ENCODE peak calls at places on chromosome 12, in four cellular contexts. Y is left ventricle myocardium inferior, H is neural progenitor cell, G is keratinocyte. M is an unnamed sample. For H3K36me3 and H3K27me3, the result is how much of the 10 kb centered on the place peaks cover.

GRCh38 chr12:94644141-94644575 is 6.2 kb downstream of the TMCC3 start:
- DNase-seq in G (no peak), H (no peak), Y (no peak), M (no peak)

GRCh38 chr12:25557830-25558436 is 4.8 kb upstream of the LMNTD1 start:
- DNase-seq in G (no peak), H (peak), Y (no peak), M (peak)

GRCh38 chr12:122687091-122687490 is 16.1 kb downstream of the HCAR2 start:
- DNase-seq in H (no peak), Y (no peak), G (no peak), M (no peak)

GRCh38 chr12:90235642-90236041 is 527.0 kb upstream of the ATP2B1 start:
- DNase-seq in G (peak), Y (no peak), H (no peak), M (no peak)

GRCh38 chr12:54601841-54602240 is 13.4 kb upstream of the PPP1R1A start:
- DNase-seq in G (no peak), Y (no peak), H (no peak), M (no peak)

GRCh38 chr12:30822385-30823139 is 67.8 kb upstream of the CAPRIN2 start:
- DNase-seq in Y (peak), G (no peak), H (peak), M (peak)

GRCh38 chr12:94954029-94954685 is 49.3 kb downstream of the NDUFA12 start:
- DNase-seq in Y (no peak), G (peak), H (no peak), M (peak)

GRCh38 chr12:103908877-103909276 is 21.3 kb upstream of the HSP90B1 start:
- DNase-seq in H (no peak), Y (no peak), G (no peak), M (peak)

GRCh38 chr12:88471641-88472040 is 108.6 kb downstream of the KITLG start:
- DNase-seq in H (peak), Y (no peak), G (no peak), M (no peak)

GRCh38 chr12:33180921-33181320 is 258.7 kb downstream of the SYT10 start:
- DNase-seq in Y (no peak), H (no peak), G (no peak), M (no peak)

GRCh38 chr12:25677180-25677937 is 124.3 kb upstream of the LMNTD1 start:
- DNase-seq in G (no peak), Y (no peak), H (no peak), M (no peak)

GRCh38 chr12:46343122-46343852 is 29.3 kb downstream of the SLC38A2 start:
- DNase-seq in G (no peak), Y (no peak), H (no peak), M (no peak)

GRCh38 chr12:41485203-41485602 is 297.1 kb downstream of the PDZRN4 start:
- DNase-seq in H (no peak), Y (no peak), G (no peak), M (no peak)

GRCh38 chr12:132899033-132899432 is 11.6 kb upstream of the CHFR start:
- DNase-seq in G (no peak), H (no peak), Y (no peak), M (no peak)

GRCh38 chr12:76123301-76124212 is 39.1 kb upstream of the NAP1L1 start:
- DNase-seq in G (no peak), H (peak), Y (no peak), M (no peak)

GRCh38 chr12:67772276-67773169 is 124.0 kb downstream of the DYRK2 start:
- DNase-seq in Y (no peak), H (peak), G (no peak), M (peak)

GRCh38 chr12:47975036-47975620 is 11.7 kb downstream of the TMEM106C start:
- DNase-seq in Y (no peak), G (no peak), H (no peak), M (no peak)

GRCh38 chr12:108699955-108700563 is 31.3 kb downstream of the CORO1C start:
- DNase-seq in G (no peak), Y (no peak), H (no peak), M (no peak)

GRCh38 chr12:51773145-51773869 is 75.2 kb downstream of the FIGNL2 start:
- DNase-seq in H (no peak), Y (no peak), G (peak), M (peak)

GRCh38 chr12:68319988-68320623 is 12.1 kb downstream of the MDM1 start:
- DNase-seq in Y (peak), H (no peak), G (no peak), M (peak)

GRCh38 chr12:5318874-5319273 is 113.0 kb upstream of the NTF3 start:
- DNase-seq in H (no peak), G (peak), Y (no peak), M (no peak)

GRCh38 chr12:75260316-75260715 is 50.7 kb upstream of the KCNC2 start:
- DNase-seq in H (no peak), G (no peak), Y (no peak), M (no peak)

GRCh38 chr12:84201976-84202375 is 710.6 kb downstream of the SLC6A15 start:
- DNase-seq in G (no peak), H (no peak), Y (no peak), M (no peak)

GRCh38 chr12:66242261-66242760 is 53.3 kb downstream of the IRAK3 start:
- DNase-seq in H (no peak), Y (no peak), G (no peak), M (no peak)

GRCh38 chr12:101908395-101908794 is 31.0 kb downstream of the DRAM1 start:
- DNase-seq in Y (no peak), G (no peak), H (no peak), M (no peak)

GRCh38 chr12:6927379-6927991 is at the start of gene ATN1:
- DNase-seq in H (peak), Y (peak), G (no peak), M (peak)

GRCh38 chr12:12975322-12976077 is 23.5 kb upstream of the GPRC5D start:
- DNase-seq in G (no peak), H (peak), Y (no peak), M (peak)

GRCh38 chr12:93572712-93573551 is 457 bp downstream of the SOCS2 start:
- DNase-seq in H (peak), Y (peak), G (no peak), M (peak)

GRCh38 chr12:117718559-117718958 is 250.2 kb downstream of the KSR2 start:
- DNase-seq in Y (no peak), H (no peak), G (no peak), M (peak)

GRCh38 chr12:27163048-27163715 is 80.8 kb upstream of the C12orf71 start:
- DNase-seq in Y (no peak), G (no peak), H (no peak), M (no peak)

GRCh38 chr12:31728289-31728916 is 418 bp downstream of the AMN1 start:
- DNase-seq in H (no peak), G (no peak), Y (no peak), M (no peak)

GRCh38 chr12:131752457-131752856 is 41.6 kb downstream of the SFSWAP start:
- DNase-seq in Y (no peak), H (peak), G (no peak), M (no peak)
- H3K36me3 ChIP-seq in Y (half or more), H (under half), G (under half), M (under half)

GRCh38 chr12:110794623-110795280 is 52.0 kb upstream of the CCDC63 start:
- DNase-seq in Y (peak), G (no peak), H (no peak), M (no peak)
- H3K27me3 ChIP-seq in Y (under half), G (under half), H (under half), M (under half)

GRCh38 chr12:105330283-105330937 is at the start of gene C12orf75:
- DNase-seq in H (peak), G (no peak), Y (peak), M (peak)

GRCh38 chr12:105329926-105330282 is 587 bp upstream of the C12orf75 start:
- DNase-seq in G (no peak), H (no peak), Y (no peak), M (no peak)

GRCh38 chr12:105332925-105333324 is 2.4 kb downstream of the C12orf75 start:
- DNase-seq in G (no peak), Y (no peak), H (no peak), M (no peak)

GRCh38 chr12:105330938-105331804 is 680 bp downstream of the C12orf75 start:
- DNase-seq in G (no peak), Y (no peak), H (peak), M (no peak)

GRCh38 chr12:105331805-105332251 is 1.3 kb downstream of the C12orf75 start:
- DNase-seq in H (peak), Y (no peak), G (no peak), M (no peak)
- H3K27ac ChIP-seq in H (no peak), Y (no peak), G (peak), M (no peak)

GRCh38 chr12:40336573-40337199 is 111.9 kb downstream of the LRRK2 start:
- DNase-seq in H (no peak), G (no peak), Y (no peak), M (peak)

GRCh38 chr12:40327506-40327905 is 102.7 kb downstream of the LRRK2 start:
- DNase-seq in G (no peak), Y (no peak), H (no peak), M (no peak)

GRCh38 chr12:40330180-40330579 is 105.4 kb downstream of the LRRK2 start:
- DNase-seq in G (no peak), H (no peak), Y (no peak), M (no peak)

DNA sequence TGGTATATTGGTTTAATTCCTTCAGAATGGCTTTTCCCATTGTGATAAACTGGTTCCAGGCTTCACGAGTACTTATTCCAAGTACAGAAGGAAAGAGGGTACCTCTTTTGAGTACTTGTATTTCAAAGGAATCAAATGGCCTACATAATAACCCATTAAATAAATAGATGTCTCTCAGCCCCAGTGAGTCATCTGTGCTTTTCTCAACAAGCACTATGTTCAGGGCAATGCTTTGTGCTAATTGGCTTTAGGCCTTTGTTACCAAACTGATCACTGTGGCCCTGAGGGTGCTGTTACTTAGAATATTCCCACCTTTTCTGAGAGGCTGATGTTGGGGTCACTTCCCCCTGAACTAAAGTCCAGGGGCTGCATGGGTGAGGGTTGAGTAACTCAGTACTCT is 107.1 kb downstream of the LRRK2 start:
- DNase-seq in Y (no peak), H (no peak), G (no peak), M (no peak)
- H3K36me3 ChIP-seq in Y (half or more), H (under half), G (under half), M (under half)

GRCh38 chr12:131610891-131611290 is 100.0 kb upstream of the SFSWAP start:
- DNase-seq in H (no peak), G (no peak), Y (no peak), M (no peak)

GRCh38 chr12:131608740-131609665 is 101.9 kb upstream of the SFSWAP start:
- DNase-seq in G (no peak), Y (peak), H (peak), M (peak)

GRCh38 chr12:131610181-131610580 is 100.7 kb upstream of the SFSWAP start:
- DNase-seq in Y (no peak), H (no peak), G (no peak), M (no peak)

GRCh38 chr12:131611416-131612091 is 99.3 kb upstream of the SFSWAP start:
- DNase-seq in G (no peak), H (no peak), Y (no peak), M (no peak)

DNA sequence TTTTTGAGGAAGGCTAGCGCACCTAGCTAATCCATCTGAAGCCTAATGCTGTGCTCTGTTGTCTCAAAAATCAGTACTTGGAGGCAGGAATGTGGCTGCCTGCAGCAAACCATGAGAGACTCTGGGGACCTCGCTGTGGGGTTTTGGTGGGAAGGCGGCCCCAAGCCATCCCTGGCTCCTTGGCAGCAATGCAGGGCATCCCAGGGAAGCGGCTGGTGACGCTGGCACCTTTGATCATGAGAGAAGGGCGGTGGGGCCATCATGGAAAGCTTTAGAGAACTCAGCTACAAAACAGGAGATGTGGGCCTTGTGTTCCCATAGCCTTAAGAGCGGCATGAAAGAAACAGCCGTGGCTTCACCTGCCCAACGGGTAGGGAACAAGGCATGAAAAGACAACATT is 101.1 kb upstream of the SFSWAP start:
- DNase-seq in Y (no peak), H (no peak), G (no peak), M (no peak)
- H3K27me3 ChIP-seq in Y (half or more), H (under half), G (under half), M (under half)

DNA sequence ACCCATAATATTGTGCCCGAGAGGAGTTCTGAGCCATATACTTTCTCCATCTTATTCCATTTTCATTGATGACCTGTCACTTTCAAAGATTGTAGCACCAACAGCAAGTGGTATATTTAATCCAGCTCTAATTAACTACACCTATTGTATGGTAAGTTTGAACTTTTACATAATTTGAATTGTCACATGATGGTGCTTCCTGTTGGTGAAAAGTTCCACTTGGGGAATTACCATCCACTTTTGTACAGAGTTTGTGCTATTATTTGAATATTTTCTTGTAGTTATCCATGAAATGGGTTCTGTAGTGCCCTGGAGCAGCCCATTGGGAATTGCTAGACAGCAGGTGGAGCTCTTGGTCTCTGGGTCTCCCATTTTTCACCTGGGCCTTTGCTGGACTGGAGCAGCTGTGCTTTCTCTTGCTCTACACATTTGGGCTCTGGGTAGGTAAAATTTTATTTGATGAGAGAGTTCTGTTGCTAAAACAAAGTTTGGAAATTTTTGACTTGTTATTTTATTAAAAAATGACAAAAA is 3.0 kb downstream of the SMCO3 start:
- DNase-seq in Y (no peak), H (peak), G (no peak), M (no peak)
- H3K27ac ChIP-seq in Y (no peak), H (no peak), G (no peak), M (peak)

DNA sequence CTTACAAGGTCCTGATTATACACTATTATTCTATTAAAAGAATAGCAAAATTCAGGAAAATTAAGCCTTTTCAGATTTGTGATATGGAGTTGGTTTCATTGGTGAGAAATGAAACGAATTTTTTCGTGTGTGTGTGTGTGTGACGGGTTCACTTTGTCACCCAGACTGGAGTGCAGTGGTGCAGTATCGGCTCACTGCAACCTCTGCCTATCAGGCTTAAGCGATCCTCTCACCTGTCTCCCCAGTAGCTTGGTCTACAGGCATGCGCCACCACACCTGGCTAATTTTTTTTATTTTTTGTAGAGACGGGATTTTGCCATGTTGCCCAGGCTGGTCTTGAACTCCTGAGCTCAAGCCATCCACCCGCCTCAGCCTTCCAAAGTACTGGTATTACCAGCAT is 9.7 kb downstream of the PCBP2 start:
- DNase-seq in G (no peak), Y (no peak), H (no peak), M (no peak)
- H3K36me3 ChIP-seq in G (half or more), Y (half or more), H (half or more), M (half or more)

DNA sequence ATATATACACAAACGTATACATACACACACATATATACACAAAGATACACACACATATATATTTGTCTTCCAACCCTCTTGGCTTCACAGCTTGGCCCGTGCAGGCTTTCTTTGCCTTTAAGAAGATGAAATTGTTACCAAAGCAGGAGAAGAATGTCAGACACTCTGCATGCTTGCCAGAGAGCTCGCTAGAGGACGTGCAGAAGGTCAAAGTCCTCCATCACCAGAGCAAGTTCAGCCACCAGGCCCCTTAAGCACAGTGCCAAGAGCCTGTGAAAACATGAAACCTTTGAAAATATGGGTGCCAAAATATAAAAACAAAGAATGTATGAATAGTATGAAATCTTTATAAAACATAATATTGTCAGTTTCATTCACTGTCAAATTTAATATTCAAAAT is 14.9 kb upstream of the MCRS1 start:
- DNase-seq in Y (no peak), G (no peak), H (no peak), M (peak)
- H3K27me3 ChIP-seq in Y (under half), G (under half), H (under half), M (under half)

DNA sequence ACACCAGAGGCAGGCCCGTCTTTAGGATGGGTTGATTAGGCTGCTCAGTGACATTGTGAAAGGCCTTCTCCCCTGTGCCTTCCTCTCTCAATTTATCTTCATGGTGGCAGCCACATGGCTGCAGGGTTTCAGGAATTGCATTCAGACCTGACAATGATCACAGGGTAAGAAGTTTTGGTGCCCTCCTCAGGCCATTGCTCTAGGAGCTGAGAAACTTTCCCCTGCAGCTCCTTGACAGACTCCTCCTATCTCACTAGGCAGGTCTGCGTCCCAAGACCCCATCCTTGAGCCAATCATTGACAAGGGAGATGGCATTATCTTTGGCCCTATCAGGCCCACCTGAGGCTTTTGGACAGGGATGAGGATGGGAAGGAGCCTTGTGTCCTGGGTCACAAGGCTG is 57.4 kb upstream of the ANO4 start:
- DNase-seq in Y (no peak), H (peak), G (no peak), M (no peak)
- H3K27ac ChIP-seq in Y (no peak), H (no peak), G (no peak), M (no peak)